ENCODE peak calls at places on chromosome 14, in four cellular contexts. X is epithelial cell of esophagus, Z is hippocampal formation, C is naive B cell. M is an unnamed sample.

GRCh38 chr14:103448097-103448496 is 62.9 kb downstream of the MARK3 start:
- DNase-seq in X (peak; percentile 51), Z (no peak), C (no peak), M (peak; percentile 36)

GRCh38 chr14:102344485-102344884 is 18.2 kb downstream of the CINP start:
- DNase-seq in X (no peak), Z (peak; percentile 91), C (no peak), M (no peak)

GRCh38 chr14:56199095-56199975 is 81.1 kb downstream of the PELI2 start:
- DNase-seq in X (peak; percentile 60), Z (no peak), C (no peak), M (no peak)

GRCh38 chr14:49621114-49621881 is 699 bp downstream of the MGAT2 start:
- DNase-seq in X (no peak), Z (peak; percentile 49), C (no peak), M (no peak)

GRCh38 chr14:68807148-68807600 is 14.3 kb upstream of the ZFP36L1 start:
- DNase-seq in X (peak; percentile 48), Z (peak; percentile 28), C (peak; percentile 56), M (no peak)

GRCh38 chr14:36647827-36648753 is 13.6 kb upstream of the PAX9 start:
- DNase-seq in X (peak; percentile 74), Z (no peak), C (no peak), M (peak; percentile 45)

GRCh38 chr14:95547272-95547625 is 12.4 kb downstream of the GLRX5 start:
- DNase-seq in X (no peak), Z (no peak), C (no peak), M (no peak)

GRCh38 chr14:24982472-24983155 is 67.3 kb downstream of the STXBP6 start:
- DNase-seq in X (peak; percentile 10), Z (no peak), C (no peak), M (no peak)

GRCh38 chr14:26833777-26834176 is 235.9 kb upstream of the NOVA1 start:
- DNase-seq in X (peak; percentile 8), Z (no peak), C (no peak), M (no peak)

GRCh38 chr14:67485501-67486095 is 2.9 kb downstream of the TMEM229B start:
- DNase-seq in X (peak; percentile 12), Z (no peak), C (no peak), M (no peak)

GRCh38 chr14:94145902-94146527 is 16.6 kb upstream of the IFI27L2 start:
- DNase-seq in X (peak; percentile 58), Z (no peak), C (no peak), M (no peak)

GRCh38 chr14:61326847-61327246 is 5.5 kb downstream of the PRKCH start:
- DNase-seq in X (peak; percentile 42), Z (no peak), C (no peak), M (no peak)

GRCh38 chr14:71361335-71361734 is 454.1 kb downstream of the PCNX1 start:
- DNase-seq in X (peak; percentile 69), Z (no peak), C (no peak), M (peak; percentile 20)

GRCh38 chr14:50399251-50400032 is 2.8 kb upstream of the CDKL1 start:
- DNase-seq in X (peak; percentile 27), Z (no peak), C (no peak), M (peak; percentile 13)

GRCh38 chr14:90303382-90303943 is 28.3 kb downstream of the NRDE2 start:
- DNase-seq in X (no peak), Z (no peak), C (no peak), M (no peak)

GRCh38 chr14:58171090-58171489 is 19.1 kb upstream of the ARMH4 start:
- DNase-seq in X (peak; percentile 91), Z (no peak), C (no peak), M (peak; percentile 94)

GRCh38 chr14:19878029-19878642 is 3.2 kb downstream of the OR4K2 start:
- DNase-seq in X (peak; percentile 10), Z (peak; percentile 8), C (no peak), M (no peak)

GRCh38 chr14:93832665-93833064 is 44.4 kb upstream of the PRIMA1 start:
- DNase-seq in X (no peak), Z (no peak), C (no peak), M (no peak)

GRCh38 chr14:70671652-70672327 is 30.1 kb downstream of the TTC9 start:
- DNase-seq in X (no peak), Z (no peak), C (no peak), M (no peak)

M was measured in RWPE1.